ENCODE peak calls at places on chromosomes 7 and 10, in six cellular contexts. X, W, Q, L, Z and K are unnamed samples.

GRCh38 chr10:45000138-45000763 is 472 bp upstream of the ZNF22 start:
- DNase-seq in L (no peak), X (peak), Z (peak), Q (no peak), W (no peak), K (no peak)

GRCh38 chr10:48776528-48776927 is 91.9 kb downstream of the WDFY4 start:
- DNase-seq in W (no peak), L (no peak), Z (no peak), X (no peak), Q (no peak), K (no peak)

GRCh38 chr7:69820479-69821192 is 222.4 kb downstream of the AUTS2 start:
- DNase-seq in Z (no peak), X (no peak), W (no peak), Q (no peak), L (no peak), K (no peak)

GRCh38 chr10:34178196-34178595 is 636.9 kb downstream of the PARD3 start:
- DNase-seq in X (no peak), W (no peak), Z (no peak), Q (no peak), L (no peak), K (no peak)

GRCh38 chr10:3330687-3331086 is 158.1 kb upstream of the PITRM1 start:
- DNase-seq in Q (no peak), X (peak), W (no peak), Z (peak), L (no peak), K (no peak)

GRCh38 chr10:42976353-42977031 is 100.4 kb upstream of the RET start:
- DNase-seq in X (no peak), Q (no peak), W (no peak), L (no peak), Z (no peak), K (no peak)

GRCh38 chr7:155513543-155514285 is 32.6 kb downstream of the CNPY1 start:
- DNase-seq in W (no peak), L (no peak), X (no peak), Q (no peak), Z (no peak), K (no peak)

GRCh38 chr10:11832042-11832441 is 8.9 kb downstream of the PROSER2 start:
- DNase-seq in W (no peak), Z (no peak), Q (no peak), X (no peak), L (no peak), K (no peak)

GRCh38 chr7:102891693-102892261 is 21.0 kb upstream of the LRRC17 start:
- DNase-seq in W (no peak), L (peak), Q (no peak), X (peak), Z (peak), K (no peak)

GRCh38 chr7:33882040-33882800 is 23.1 kb upstream of the BMPER start:
- DNase-seq in W (no peak), Q (no peak), Z (peak), L (no peak), X (peak), K (no peak)

GRCh38 chr10:124743188-124744046 is 761 bp downstream of the FAM53B start:
- DNase-seq in Z (peak), W (peak), L (no peak), X (peak), Q (peak), K (no peak)

GRCh38 chr10:96334888-96335526 is 23.8 kb downstream of the OPALIN start:
- DNase-seq in X (no peak), Q (no peak), L (peak), Z (peak), W (peak), K (peak)

GRCh38 chr10:86376403-86376802 is 9.8 kb upstream of the GRID1 start:
- DNase-seq in Q (no peak), L (no peak), X (peak), Z (no peak), W (no peak), K (no peak)

GRCh38 chr10:84822926-84823325 is 494.5 kb downstream of the CCSER2 start:
- DNase-seq in X (no peak), Z (no peak), W (no peak), L (no peak), Q (no peak), K (no peak)

GRCh38 chr10:103444478-103444877 is 7.7 kb downstream of the CALHM2 start:
- DNase-seq in Z (no peak), W (no peak), Q (no peak), X (peak), L (no peak), K (no peak)

GRCh38 chr10:66176772-66177171 is 749.1 kb upstream of the LRRTM3 start:
- DNase-seq in L (no peak), Z (peak), X (no peak), Q (no peak), W (no peak), K (no peak)

GRCh38 chr7:42283553-42283952 is 46.5 kb upstream of the GLI3 start:
- DNase-seq in Z (peak), L (no peak), Q (no peak), W (no peak), X (no peak), K (no peak)

GRCh38 chr7:79176859-79177477 is 276.5 kb downstream of the MAGI2 start:
- DNase-seq in W (no peak), Q (no peak), Z (peak), X (no peak), L (peak), K (peak)

GRCh38 chr10:34184901-34185386 is 630.2 kb downstream of the PARD3 start:
- DNase-seq in W (no peak), Q (no peak), X (no peak), L (no peak), Z (no peak), K (no peak)

GRCh38 chr10:71547841-71548493 is 151.2 kb downstream of the CDH23 start:
- DNase-seq in Q (no peak), W (no peak), X (peak), Z (peak), L (no peak), K (peak)

GRCh38 chr7:4849390-4849789 is 12.4 kb downstream of the PAPOLB start:
- DNase-seq in Z (peak), W (no peak), X (no peak), L (peak), Q (peak), K (peak)

GRCh38 chr7:89264126-89264525 is 468.6 kb upstream of the TEX47 start:
- DNase-seq in W (no peak), Z (no peak), L (no peak), Q (no peak), X (no peak), K (no peak)

GRCh38 chr10:63005246-63005645 is 127.9 kb upstream of the NRBF2 start:
- DNase-seq in L (no peak), Z (peak), X (no peak), Q (no peak), W (no peak), K (no peak)

GRCh38 chr10:109475704-109476103 is 447.6 kb downstream of the XPNPEP1 start:
- DNase-seq in Q (no peak), L (no peak), W (no peak), Z (no peak), X (no peak), K (no peak)

GRCh38 chr10:49666054-49666453 is 13.4 kb upstream of the C10orf53 start:
- DNase-seq in Z (no peak), X (no peak), Q (no peak), L (no peak), W (no peak), K (no peak)

GRCh38 chr10:52865213-52865612 is 92.6 kb upstream of the MBL2 start:
- DNase-seq in Z (no peak), Q (no peak), L (no peak), X (no peak), W (no peak), K (no peak)

GRCh38 chr7:90210475-90210874 is 1.1 kb upstream of the STEAP2 start:
- DNase-seq in Q (no peak), X (no peak), L (no peak), W (no peak), Z (no peak), K (no peak)

GRCh38 chr7:42237891-42238531 is 1.0 kb upstream of the GLI3 start:
- DNase-seq in Z (peak), X (peak), Q (peak), W (peak), L (no peak), K (peak)

GRCh38 chr10:43230101-43230908 is 36.6 kb downstream of the RASGEF1A start:
- DNase-seq in L (no peak), Q (no peak), Z (no peak), X (peak), W (no peak), K (peak)

GRCh38 chr7:54956021-54956420 is 62.8 kb upstream of the EGFR start:
- DNase-seq in W (no peak), L (no peak), X (no peak), Z (no peak), Q (no peak), K (no peak)

GRCh38 chr7:101402081-101402779 is 39.6 kb downstream of the COL26A1 start:
- DNase-seq in Q (no peak), X (no peak), W (no peak), L (peak), Z (peak), K (no peak)

GRCh38 chr7:155581107-155581830 is 34.9 kb upstream of the CNPY1 start:
- DNase-seq in L (no peak), Z (no peak), Q (no peak), X (no peak), W (no peak), K (no peak)

GRCh38 chr7:70717553-70718248 is 414.2 kb upstream of the GALNT17 start:
- DNase-seq in Q (no peak), Z (no peak), X (no peak), W (no peak), L (no peak), K (no peak)

GRCh38 chr7:83976302-83976701 is 218.3 kb downstream of the SEMA3A start:
- DNase-seq in W (no peak), Z (peak), X (no peak), Q (peak), L (peak), K (no peak)

GRCh38 chr10:1180836-1181235 is 124.7 kb downstream of the WDR37 start:
- DNase-seq in X (no peak), Q (no peak), W (no peak), L (no peak), Z (no peak), K (no peak)

GRCh38 chr7:28065308-28065707 is 115.3 kb downstream of the JAZF1 start:
- DNase-seq in L (no peak), X (no peak), Z (peak), Q (no peak), W (no peak), K (no peak)

GRCh38 chr7:116197355-116197754 is 13.0 kb upstream of the TES start:
- DNase-seq in Q (no peak), Z (peak), L (peak), W (no peak), X (no peak), K (no peak)

GRCh38 chr7:56175086-56175760 is 59.0 kb upstream of the NUPR2 start:
- DNase-seq in L (no peak), W (no peak), X (peak), Q (no peak), Z (no peak), K (no peak)

GRCh38 chr10:50653142-50653541 is 29.4 kb upstream of the SGMS1 start:
- DNase-seq in X (no peak), Q (peak), W (peak), Z (peak), L (no peak), K (no peak)

GRCh38 chr10:110488124-110488681 is 9.5 kb upstream of the DUSP5 start:
- DNase-seq in W (no peak), Z (peak), Q (no peak), L (no peak), X (no peak), K (no peak)